ENCODE peak calls at places on chromosomes 11 and 22, in eight cellular contexts. R, F, C, W, P, D, I and U are unnamed samples.

GRCh38 chr11:71459076-71459766 is 6.2 kb downstream of the NADSYN1 start:
- DNase-seq in W (no peak), C (no peak), D (no peak), R (no peak), F (no peak), P (no peak), I (no peak), U (peak; percentile 38)

GRCh38 chr11:73650400-73650799 is 4.0 kb downstream of the PLEKHB1 start:
- DNase-seq in F (no peak), C (no peak), R (no peak), D (no peak), I (no peak), W (no peak), P (no peak), U (no peak)

GRCh38 chr22:49768077-49768476 is 59.6 kb downstream of the BRD1 start:
- DNase-seq in D (no peak), F (no peak), P (peak; percentile 6), C (no peak), R (peak; percentile 8), I (no peak), W (peak; percentile 32), U (peak; percentile 17)

GRCh38 chr11:45930031-45930794 is 7.8 kb downstream of the LARGE2 start:
- DNase-seq in P (peak; percentile 64), W (peak; percentile 63), R (peak; percentile 62), D (no peak), F (peak; percentile 58), C (no peak), I (no peak), U (no peak)

GRCh38 chr11:60951611-60951908 is 416 bp downstream of the SLC15A3 start:
- DNase-seq in W (no peak), P (no peak), D (no peak), C (no peak), F (no peak), R (no peak), I (no peak), U (no peak)

GRCh38 chr22:48919187-48919590 is 908.5 kb downstream of the BRD1 start:
- DNase-seq in R (no peak), P (no peak), C (no peak), I (no peak), F (no peak), W (peak; percentile 27), D (no peak), U (peak; percentile 49)

GRCh38 chr11:10348650-10349280 is 43.9 kb downstream of the ADM start:
- DNase-seq in W (no peak), D (no peak), F (no peak), R (no peak), C (no peak), P (no peak), I (peak; percentile 84), U (no peak)

GRCh38 chr22:19499880-19500242 is 20.1 kb downstream of the CDC45 start:
- DNase-seq in P (no peak), C (no peak), R (no peak), F (no peak), D (no peak), W (no peak), I (no peak), U (no peak)

GRCh38 chr22:28024422-28024888 is 105.4 kb upstream of the PITPNB start:
- DNase-seq in D (no peak), W (peak; percentile 45), P (peak; percentile 6), F (no peak), R (peak; percentile 15), C (peak; percentile 71), I (no peak), U (no peak)

GRCh38 chr11:10351768-10352641 is 47.1 kb downstream of the ADM start:
- DNase-seq in R (peak; percentile 60), I (peak; percentile 97), C (peak; percentile 26), F (peak; percentile 36), P (peak; percentile 70), W (peak; percentile 90), D (peak; percentile 59), U (peak; percentile 59)

GRCh38 chr11:126485021-126485781 is 129.7 kb downstream of the ST3GAL4 start:
- DNase-seq in W (peak; percentile 53), P (no peak), I (peak; percentile 33), R (no peak), F (no peak), C (no peak), D (no peak), U (peak; percentile 59)

DNA sequence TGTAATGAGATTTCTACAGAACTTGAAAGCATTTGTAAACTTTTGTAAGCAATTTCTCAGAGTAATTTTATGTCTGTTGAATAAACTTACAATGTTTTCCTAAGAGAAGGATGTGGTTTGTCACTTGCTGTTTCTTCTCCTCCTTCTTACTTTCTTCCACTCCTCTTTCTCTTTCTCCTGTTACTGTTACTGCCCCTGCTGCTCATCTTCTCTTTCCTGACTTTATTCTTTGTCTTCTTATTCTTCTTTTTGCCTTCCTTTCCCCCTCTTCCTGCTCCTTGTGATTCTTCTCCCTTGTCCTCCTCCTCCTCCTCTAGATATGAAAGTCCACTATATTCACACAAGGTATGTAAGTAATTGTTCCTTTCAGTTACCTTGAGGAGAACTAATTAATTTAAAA is 31.1 kb upstream of the MMP7 start:
- DNase-seq in R (no peak), C (no peak), F (no peak), D (no peak), W (no peak), P (no peak), I (no peak), U (no peak)
- H3K4me3 ChIP-seq in R (no peak overlapping the region), C (no peak overlapping the region), F (no peak overlapping the region), D (no peak overlapping the region), W (no peak overlapping the region), P (no peak overlapping the region), I (no peak overlapping the region), U (no peak overlapping the region)

DNA sequence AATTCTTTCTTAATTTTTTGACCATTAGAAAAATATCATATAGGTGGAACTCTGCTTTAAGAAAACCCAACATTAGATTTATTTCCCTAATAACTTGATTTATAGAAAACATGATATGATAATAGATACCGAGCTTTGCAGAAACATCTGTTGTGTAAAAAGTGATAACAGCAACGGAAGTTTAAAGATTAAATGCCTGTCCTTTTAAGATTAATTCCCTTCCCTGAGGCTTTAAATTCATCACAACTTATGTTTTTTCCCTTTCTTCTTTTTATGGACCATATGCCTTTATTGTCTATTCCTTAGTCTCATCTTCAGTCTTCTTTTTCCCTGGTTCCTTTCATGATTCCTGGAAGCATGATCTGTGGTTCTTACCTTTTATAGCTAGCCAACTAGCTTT is 1.9 kb downstream of the USP47 start:
- DNase-seq in F (no peak), D (no peak), C (no peak), R (no peak), W (no peak), P (no peak), I (no peak), U (no peak)
- H3K4me1 ChIP-seq in F (peaks cover 50% of the 10 kb centered on the region), D (peaks cover 38% of the 10 kb centered on the region), C (peaks cover 51% of the 10 kb centered on the region), R (peaks cover 76% of the 10 kb centered on the region), W (peaks cover 2% of the 10 kb centered on the region), P (peaks cover 57% of the 10 kb centered on the region), I (peaks cover 2% of the 10 kb centered on the region), U (peaks cover 4% of the 10 kb centered on the region)

GRCh38 chr11:68857037-68857586 is 15.4 kb upstream of the CPT1A start:
- DNase-seq in I (no peak), F (no peak), W (no peak), C (no peak), D (no peak), P (no peak), R (no peak), U (no peak)
- H3K27ac ChIP-seq in I (no peak overlapping the region), F (peak overlapping the region; percentile 13), W (peak overlapping the region; percentile 5), C (no peak overlapping the region), D (peak overlapping the region; percentile 80), P (no peak overlapping the region), R (no peak overlapping the region), U (no peak overlapping the region)

GRCh38 chr11:64566042-64566914 is 24.7 kb upstream of the SLC22A12 start:
- DNase-seq in F (no peak), I (peak; percentile 81), D (peak; percentile 83), C (peak; percentile 47), P (peak; percentile 89), R (no peak), W (peak; percentile 87), U (no peak)

GRCh38 chr11:64562723-64563351 is 28.2 kb upstream of the SLC22A12 start:
- DNase-seq in D (no peak), C (no peak), R (no peak), P (no peak), I (no peak), F (no peak), W (no peak), U (no peak)

GRCh38 chr11:64563966-64564365 is 27.1 kb upstream of the SLC22A12 start:
- DNase-seq in F (no peak), I (no peak), W (no peak), D (no peak), P (no peak), C (no peak), R (no peak), U (peak; percentile 70)

GRCh38 chr11:64564947-64565889 is 25.8 kb upstream of the SLC22A12 start:
- DNase-seq in I (no peak), R (no peak), F (no peak), W (no peak), D (peak; percentile 17), P (no peak), C (no peak), U (no peak)

GRCh38 chr11:64564419-64564818 is 26.6 kb upstream of the SLC22A12 start:
- DNase-seq in F (no peak), W (no peak), C (no peak), P (no peak), I (no peak), D (no peak), R (no peak), U (no peak)
- H3K4me3 ChIP-seq in F (no peak overlapping the region), W (no peak overlapping the region), C (no peak overlapping the region), P (no peak overlapping the region), I (no peak overlapping the region), D (no peak overlapping the region), R (no peak overlapping the region), U (no peak overlapping the region)

DNA sequence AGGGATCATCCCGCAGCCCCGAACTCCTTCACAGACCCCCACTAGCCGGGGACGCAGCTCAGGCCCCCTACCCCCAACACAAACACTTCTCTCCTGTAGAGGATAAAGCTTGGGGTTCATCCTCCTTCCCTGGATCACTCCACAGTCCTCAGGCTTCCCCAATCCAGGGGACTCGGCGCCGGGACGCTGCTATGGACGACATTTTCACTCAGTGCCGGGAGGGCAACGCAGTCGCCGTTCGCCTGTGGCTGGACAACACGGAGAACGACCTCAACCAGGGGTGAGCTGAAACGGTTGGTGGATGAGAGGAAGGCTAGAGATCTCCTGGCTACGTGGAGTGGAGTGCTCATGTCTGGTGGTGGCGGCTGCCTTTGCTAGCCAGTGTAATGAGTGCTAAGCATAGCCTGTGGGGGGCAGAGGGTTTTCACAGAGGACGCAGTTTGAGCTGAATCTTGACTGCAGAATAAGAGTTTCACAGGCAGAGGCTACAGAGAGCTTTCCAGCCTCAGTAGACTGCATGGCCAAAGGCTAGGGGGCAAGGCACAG is 580 bp downstream of the ILK start:
- DNase-seq in F (no peak), P (peak; percentile 40), R (no peak), I (peak; percentile 73), D (peak; percentile 37), C (no peak), W (peak; percentile 79), U (no peak)
- H3K4me1 ChIP-seq in F (peaks cover 61% of the 10 kb centered on the region), P (peaks cover 44% of the 10 kb centered on the region), R (peaks cover 98% of the 10 kb centered on the region), I (peaks cover 20% of the 10 kb centered on the region), D (peaks cover 39% of the 10 kb centered on the region), C (peaks cover 53% of the 10 kb centered on the region), W (no peaks in the 10 kb centered on the region), U (peaks cover 7% of the 10 kb centered on the region)